ENCODE peak calls at places on chromosome 13, in nine cellular contexts. F is breast epithelium, Y is uterus, K is transverse colon, N is heart left ventricle, C is right lobe of liver, O is HCT116, P is body of pancreas, U is A549. W is an unnamed sample.

GRCh38 chr13:32530841-32531253 is 7.7 kb downstream of the N4BP2L2 start:
- DNase-seq in C (no peak), N (no peak), K (no peak), O (no peak), F (no peak), U (no peak), P (no peak), Y (peak), W (no peak)

GRCh38 chr13:86563308-86563707 is 764.1 kb upstream of the SLITRK6 start:
- DNase-seq in O (no peak), U (no peak), C (no peak), P (no peak), F (no peak), K (no peak), Y (no peak), N (no peak), W (no peak)

GRCh38 chr13:40992678-40993077 is 26.4 kb downstream of the ELF1 start:
- DNase-seq in P (no peak), N (no peak), F (no peak), K (no peak), C (no peak), Y (no peak), O (no peak), U (no peak), W (no peak)

GRCh38 chr13:102825921-102826706 is 19.7 kb upstream of the ERCC5 start:
- DNase-seq in C (no peak), P (no peak), F (no peak), N (no peak), U (no peak), Y (no peak), K (no peak), O (no peak), W (no peak)

GRCh38 chr13:51632643-51633357 is 48.5 kb downstream of the WDFY2 start:
- DNase-seq in O (no peak), U (no peak), F (no peak), K (no peak), N (no peak), P (peak), Y (no peak), C (no peak), W (peak)

GRCh38 chr13:87923713-87924112 is 252.5 kb downstream of the SLITRK5 start:
- DNase-seq in Y (no peak), K (no peak), U (no peak), F (no peak), P (no peak), O (no peak), C (no peak), N (no peak), W (no peak)

GRCh38 chr13:111610077-111610476 is 289.6 kb downstream of the TEX29 start:
- DNase-seq in F (no peak), U (no peak), Y (no peak), P (no peak), N (no peak), K (no peak), C (no peak), O (no peak), W (no peak)

GRCh38 chr13:22883961-22884360 is 296.8 kb upstream of the SGCG start:
- DNase-seq in K (no peak), U (no peak), C (no peak), Y (no peak), F (no peak), P (no peak), O (no peak), N (no peak), W (peak)

GRCh38 chr13:48531416-48532145 is 1.3 kb downstream of the RCBTB2 start:
- DNase-seq in O (no peak), N (no peak), U (no peak), P (no peak), K (no peak), F (no peak), Y (peak), C (no peak), W (no peak)

GRCh38 chr13:42036711-42037110 is 11.7 kb upstream of the DGKH start:
- DNase-seq in C (no peak), K (no peak), Y (no peak), U (no peak), F (no peak), N (no peak), O (no peak), P (no peak), W (no peak)

GRCh38 chr13:44874886-44875630 is 114.2 kb downstream of the NUFIP1 start:
- DNase-seq in P (no peak), F (no peak), N (no peak), O (no peak), C (no peak), K (no peak), U (no peak), Y (no peak), W (no peak)

GRCh38 chr13:95288899-95289500 is 12.3 kb downstream of the ABCC4 start:
- DNase-seq in N (no peak), K (no peak), U (no peak), C (no peak), O (no peak), P (no peak), Y (no peak), F (no peak), W (no peak)

GRCh38 chr13:86918682-86919081 is 752.5 kb upstream of the SLITRK5 start:
- DNase-seq in N (no peak), F (no peak), K (no peak), C (no peak), Y (no peak), P (no peak), U (no peak), O (no peak), W (no peak)

GRCh38 chr13:66875264-66875663 is 354.9 kb downstream of the PCDH9 start:
- DNase-seq in U (no peak), O (no peak), F (no peak), C (no peak), N (no peak), P (no peak), K (no peak), Y (no peak), W (no peak)

GRCh38 chr13:36819064-36819810 is at the start of gene RFXAP:
- DNase-seq in K (peak), Y (peak), P (peak), O (peak), C (peak), U (peak), F (peak), N (peak), W (peak)

GRCh38 chr13:94515352-94515751 is 35.9 kb upstream of the DCT start:
- DNase-seq in K (no peak), P (no peak), C (no peak), F (no peak), Y (no peak), U (no peak), O (no peak), N (no peak), W (no peak)

GRCh38 chr13:64029343-64030093 is 2613.9 kb upstream of the PCDH20 start:
- DNase-seq in Y (no peak), F (no peak), K (no peak), U (no peak), P (no peak), N (no peak), O (no peak), C (no peak), W (peak)

GRCh38 chr13:76822691-76823267 is 63.4 kb downstream of the KCTD12 start:
- DNase-seq in U (no peak), Y (no peak), N (no peak), K (no peak), P (no peak), F (no peak), O (no peak), C (no peak), W (no peak)

GRCh38 chr13:89520468-89520867 is 1827.0 kb upstream of the MIR17HG start:
- DNase-seq in Y (no peak), K (no peak), F (no peak), C (no peak), N (no peak), P (peak), O (no peak), U (no peak), W (no peak)

GRCh38 chr13:52447354-52447753 is 3.1 kb downstream of the VPS36 start:
- DNase-seq in O (no peak), N (no peak), C (no peak), K (no peak), Y (no peak), F (no peak), P (no peak), U (no peak), W (no peak)

GRCh38 chr13:77310161-77310560 is 16.7 kb downstream of the MYCBP2 start:
- DNase-seq in U (no peak), N (no peak), P (no peak), Y (no peak), K (no peak), C (no peak), F (no peak), O (no peak), W (no peak)

GRCh38 chr13:50635504-50635903 is 208.0 kb downstream of the DLEU7 start:
- DNase-seq in O (no peak), C (no peak), U (no peak), Y (peak), N (no peak), K (peak), P (peak), F (no peak), W (peak)

GRCh38 chr13:41457589-41458186 is 338 bp downstream of the RGCC start:
- DNase-seq in C (peak), P (no peak), F (no peak), U (no peak), N (peak), O (no peak), Y (no peak), K (no peak), W (peak)

DNA sequence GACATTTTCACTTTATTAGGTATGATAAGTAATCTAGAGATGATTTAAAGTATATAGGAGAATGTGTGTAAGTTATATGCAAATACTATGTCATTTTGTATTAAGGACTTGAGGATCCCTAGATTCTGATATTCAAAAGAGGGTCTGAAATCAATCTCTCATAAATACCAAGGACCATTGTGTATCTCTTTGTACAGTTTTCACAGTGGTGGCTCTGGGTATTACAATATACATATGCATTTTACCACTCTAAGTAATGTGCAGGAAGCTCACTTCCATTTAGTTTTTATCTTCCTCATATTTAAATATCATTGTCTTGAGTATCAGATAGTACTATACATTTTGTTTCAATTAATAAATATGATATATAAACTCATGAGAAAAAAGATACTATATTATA is 862.6 kb upstream of the PCDH20 start:
- DNase-seq in C (no peak), U (no peak), F (no peak), P (no peak), N (no peak), O (no peak), Y (no peak), K (no peak), W (no peak)
- TF ChIP-seq CTCF in C (no peak), U (no peak), F (no peak), P (no peak), N (no peak), O (peak), Y (no peak), K (no peak), W (no peak)

GRCh38 chr13:99566125-99567083 is 65.1 kb downstream of the TM9SF2 start:
- DNase-seq in O (no peak), F (no peak), Y (no peak), P (no peak), K (no peak), N (no peak), U (no peak), C (no peak), W (peak)
- H3K4me3 ChIP-seq in O (no peak), F (no peak), Y (no peak), P (no peak), K (no peak), N (no peak), U (no peak), C (peak), W (no peak)

GRCh38 chr13:30307194-30307965 is at the start of gene KATNAL1:
- DNase-seq in O (no peak), P (peak), C (peak), U (peak), Y (peak), N (peak), F (peak), K (peak), W (peak)
- TF ChIP-seq POLR2A in O (peak), P (peak), C (peak), U (peak), Y (peak), N (no peak), F (no peak), K (peak), W (no peak)

GRCh38 chr13:47420568-47420967 is 523.7 kb upstream of the HTR2A start:
- DNase-seq in O (no peak), Y (no peak), C (no peak), P (no peak), K (no peak), F (no peak), U (no peak), N (no peak), W (no peak)

GRCh38 chr13:47415048-47415447 is 518.2 kb upstream of the HTR2A start:
- DNase-seq in U (no peak), C (no peak), K (no peak), P (no peak), Y (no peak), O (no peak), F (no peak), N (no peak), W (no peak)

GRCh38 chr13:47418206-47418920 is 521.5 kb upstream of the HTR2A start:
- DNase-seq in C (no peak), U (no peak), Y (no peak), P (no peak), F (no peak), O (no peak), K (no peak), N (no peak), W (no peak)

GRCh38 chr13:47417485-47417884 is 520.6 kb upstream of the HTR2A start:
- DNase-seq in F (no peak), P (no peak), O (no peak), Y (no peak), U (no peak), K (no peak), N (no peak), C (no peak), W (no peak)

DNA sequence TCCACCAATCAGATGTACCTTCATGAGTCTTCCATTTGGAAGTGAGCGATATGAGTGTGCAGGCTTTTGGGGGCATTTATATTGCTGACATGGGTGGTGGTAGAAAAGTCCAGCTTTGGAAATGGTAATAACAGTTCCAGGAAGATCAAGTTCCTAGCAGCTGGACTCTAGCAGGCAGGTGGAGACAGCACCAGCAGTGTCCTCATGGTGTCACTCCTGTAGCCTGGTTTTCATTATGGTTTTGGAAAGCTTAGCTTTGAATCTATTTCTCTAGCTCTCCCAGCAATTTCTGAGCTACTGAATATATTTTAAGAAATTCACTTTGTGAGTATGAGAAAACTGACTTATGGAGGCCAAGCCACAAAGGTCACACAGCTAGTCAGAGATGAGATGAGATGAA is 523.2 kb upstream of the HTR2A start:
- DNase-seq in N (no peak), P (no peak), O (no peak), F (no peak), Y (no peak), K (no peak), C (no peak), U (no peak), W (no peak)
- TF ChIP-seq CTCF in N (peak), P (no peak), O (no peak), F (no peak), Y (no peak), K (no peak), C (peak), U (no peak), W (no peak)

GRCh38 chr13:73932091-73932490 is 202.1 kb downstream of the KLF12 start:
- DNase-seq in C (no peak), Y (no peak), F (no peak), O (no peak), P (no peak), K (no peak), N (no peak), U (no peak), W (no peak)
- H3K4me3 ChIP-seq in C (no peak), Y (no peak), F (no peak), O (no peak), P (no peak), K (no peak), N (no peak), U (no peak), W (no peak)

GRCh38 chr13:101516262-101516661 is 63.8 kb downstream of the ITGBL1 start:
- DNase-seq in F (no peak), P (no peak), Y (no peak), O (no peak), K (no peak), C (no peak), N (no peak), U (no peak), W (no peak)
- TF ChIP-seq POLR2A in F (no peak), P (no peak), Y (no peak), O (no peak), K (no peak), C (no peak), N (no peak), U (no peak), W (no peak)

GRCh38 chr13:20561731-20562130 is 5.2 kb upstream of the IFT88 start:
- DNase-seq in U (no peak), K (no peak), F (no peak), N (no peak), Y (no peak), O (no peak), C (no peak), P (no peak), W (no peak)
- TF ChIP-seq CTCF in U (no peak), K (no peak), F (no peak), N (no peak), Y (no peak), O (no peak), C (no peak), P (no peak), W (no peak)

GRCh38 chr13:92966900-92967299 is 259.7 kb upstream of the GPC6 start:
- DNase-seq in N (no peak), K (no peak), Y (no peak), F (no peak), P (no peak), C (no peak), U (no peak), O (no peak), W (no peak)

GRCh38 chr13:92967923-92968322 is 258.7 kb upstream of the GPC6 start:
- DNase-seq in P (no peak), K (no peak), N (no peak), C (no peak), O (no peak), U (no peak), F (no peak), Y (no peak), W (no peak)

GRCh38 chr13:92963029-92963428 is 263.6 kb upstream of the GPC6 start:
- DNase-seq in K (no peak), P (no peak), Y (no peak), N (no peak), O (no peak), U (no peak), C (no peak), F (no peak), W (no peak)

GRCh38 chr13:92966341-92966740 is 260.3 kb upstream of the GPC6 start:
- DNase-seq in O (no peak), Y (no peak), C (no peak), F (no peak), N (no peak), U (no peak), P (no peak), K (no peak), W (no peak)
- H3K4me3 ChIP-seq in O (no peak), Y (no peak), C (no peak), F (no peak), N (no peak), U (no peak), P (no peak), K (no peak), W (no peak)

DNA sequence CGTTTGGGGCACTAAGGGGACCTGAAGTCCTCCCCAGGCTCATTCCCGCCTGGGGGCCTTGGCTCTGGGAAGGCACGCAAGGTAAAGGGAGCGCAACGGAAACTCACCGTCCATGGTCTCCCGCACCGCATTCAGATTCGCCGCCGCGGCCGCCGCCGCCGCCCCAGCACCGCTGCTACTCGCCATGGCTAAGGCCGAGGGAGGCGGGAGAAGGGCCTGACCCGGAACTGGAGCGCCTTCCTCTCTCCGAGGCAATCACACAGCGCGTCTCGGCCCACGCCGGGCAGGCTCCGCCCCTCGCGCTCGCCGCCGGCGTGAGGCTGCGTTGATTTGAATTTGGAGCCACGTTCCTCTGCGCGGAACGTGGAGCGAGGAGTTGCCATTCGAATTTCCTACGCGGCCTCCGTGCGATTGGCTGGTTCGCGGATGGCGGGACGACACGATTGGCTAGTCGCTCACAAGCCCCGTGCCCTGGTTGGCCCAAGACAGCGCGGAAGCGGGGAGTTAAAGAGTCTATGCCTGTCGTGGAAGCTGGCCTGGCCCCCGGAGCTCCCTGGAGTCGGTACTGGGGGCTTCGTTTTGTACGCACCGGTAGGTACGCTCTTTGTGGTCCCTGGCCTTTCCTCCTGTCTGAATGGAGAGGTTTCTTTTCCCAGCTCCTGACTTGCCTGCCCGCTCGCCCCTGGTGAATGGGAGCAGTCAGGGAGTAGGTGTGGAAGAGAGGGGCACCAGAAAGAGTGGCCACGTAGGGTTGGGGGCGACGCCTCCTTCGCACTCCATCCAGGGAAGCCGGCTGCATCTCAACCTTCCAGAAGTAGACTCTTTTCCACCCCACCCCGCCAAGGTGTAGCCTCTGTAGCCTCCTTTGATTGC is at the start of the genes BORA and MZT1:
- DNase-seq in C (peak), O (peak), Y (peak), F (peak), P (peak), K (peak), U (peak), N (peak), W (peak)
- TF ChIP-seq POLR2A in C (no peak), O (no peak), Y (peak), F (no peak), P (peak), K (peak), U (peak), N (no peak), W (peak)

W was measured in upper lobe of left lung.